ENCODE peak calls at places on chromosomes 5 and 9, in four cellular contexts. One of them, this sample, is unnamed.
A peak's percentile ranks its signal among the peaks of the same experiment; 100 is the strongest.

GRCh38 chr5:107555425-107556090 is 115.2 kb downstream of the EFNA5 start:
- DNase-seq in NCI-H2029: no peak
- DNase-seq in GM12878: no peak
- DNase-seq in erythroblast: no peak
- DNase-seq in this sample: no peak

GRCh38 chr5:66362021-66362420 is 217.9 kb downstream of the SREK1 start:
- DNase-seq in GM12878: no peak
- DNase-seq in NCI-H2029: no peak
- DNase-seq in erythroblast: no peak
- DNase-seq in this sample: no peak

GRCh38 chr9:134689320-134690181 is 47.9 kb downstream of the COL5A1 start:
- DNase-seq in erythroblast: peak; percentile 16
- DNase-seq in NCI-H2029: peak; percentile 10
- DNase-seq in GM12878: no peak
- DNase-seq in this sample: no peak

GRCh38 chr9:114662081-114662989 is 4.7 kb upstream of the TEX53 start:
- DNase-seq in NCI-H2029: peak; percentile 26
- DNase-seq in GM12878: no peak
- DNase-seq in erythroblast: peak; percentile 21
- DNase-seq in this sample: no peak

GRCh38 chr5:53343187-53343586 is 137.2 kb upstream of the FST start:
- DNase-seq in NCI-H2029: no peak
- DNase-seq in erythroblast: no peak
- DNase-seq in GM12878: no peak
- DNase-seq in this sample: no peak

GRCh38 chr5:37816883-37817282 is 23.0 kb downstream of the GDNF start:
- DNase-seq in GM12878: no peak
- DNase-seq in NCI-H2029: no peak
- DNase-seq in erythroblast: no peak
- DNase-seq in this sample: no peak

GRCh38 chr9:112430006-112430522 is 50.2 kb downstream of the HSDL2 start:
- DNase-seq in NCI-H2029: no peak
- DNase-seq in erythroblast: no peak
- DNase-seq in GM12878: no peak
- DNase-seq in this sample: no peak

GRCh38 chr5:54325272-54325609 is 14.9 kb upstream of the ARL15 start:
- DNase-seq in erythroblast: no peak
- DNase-seq in GM12878: no peak
- DNase-seq in NCI-H2029: no peak
- DNase-seq in this sample: no peak

GRCh38 chr9:23005061-23005690 is 558.6 kb downstream of the DMRTA1 start:
- DNase-seq in GM12878: no peak
- DNase-seq in erythroblast: no peak
- DNase-seq in NCI-H2029: no peak
- DNase-seq in this sample: no peak

GRCh38 chr5:127306036-127306435 is 15.4 kb downstream of the MEGF10 start:
- DNase-seq in erythroblast: no peak
- DNase-seq in GM12878: no peak
- DNase-seq in NCI-H2029: no peak
- DNase-seq in this sample: no peak

GRCh38 chr5:73266925-73267775 is 94.2 kb downstream of the TMEM174 start:
- DNase-seq in GM12878: no peak
- DNase-seq in erythroblast: no peak
- DNase-seq in NCI-H2029: no peak
- DNase-seq in this sample: no peak

GRCh38 chr5:144187699-144188294 is 17.1 kb downstream of the KCTD16 start:
- DNase-seq in GM12878: peak; percentile 65
- DNase-seq in NCI-H2029: peak; percentile 91
- DNase-seq in erythroblast: no peak
- DNase-seq in this sample: peak; percentile 24

GRCh38 chr9:134698587-134699342 is 57.2 kb downstream of the COL5A1 start:
- DNase-seq in erythroblast: peak; percentile 38
- DNase-seq in NCI-H2029: peak; percentile 11
- DNase-seq in GM12878: no peak
- DNase-seq in this sample: no peak

GRCh38 chr9:109117856-109118801 is 1.6 kb downstream of the TMEM245 start:
- DNase-seq in NCI-H2029: no peak
- DNase-seq in erythroblast: peak; percentile 94
- DNase-seq in GM12878: no peak
- DNase-seq in this sample: no peak

GRCh38 chr5:150208187-150209015 is 18.5 kb downstream of the SLC6A7 start:
- DNase-seq in erythroblast: no peak
- DNase-seq in NCI-H2029: no peak
- DNase-seq in GM12878: no peak
- DNase-seq in this sample: no peak

GRCh38 chr5:134453016-134453415 is 41.3 kb upstream of the CDKN2AIPNL start:
- DNase-seq in NCI-H2029: no peak
- DNase-seq in GM12878: no peak
- DNase-seq in erythroblast: no peak
- DNase-seq in this sample: no peak

GRCh38 chr9:99762470-99762869 is 59.2 kb upstream of the NR4A3 start:
- DNase-seq in NCI-H2029: no peak
- DNase-seq in GM12878: peak; percentile 62
- DNase-seq in erythroblast: no peak
- DNase-seq in this sample: no peak

GRCh38 chr5:35687961-35688360 is 70.3 kb downstream of the SPEF2 start:
- DNase-seq in GM12878: no peak
- DNase-seq in erythroblast: no peak
- DNase-seq in NCI-H2029: no peak
- DNase-seq in this sample: no peak

GRCh38 chr5:147515269-147515668 is 5.4 kb upstream of the DPYSL3 start:
- DNase-seq in erythroblast: no peak
- DNase-seq in NCI-H2029: no peak
- DNase-seq in GM12878: no peak
- DNase-seq in this sample: no peak

GRCh38 chr5:57111993-57112392 is 61.9 kb upstream of the GPBP1 start:
- DNase-seq in erythroblast: peak; percentile 55
- DNase-seq in NCI-H2029: no peak
- DNase-seq in GM12878: no peak
- DNase-seq in this sample: no peak

GRCh38 chr9:3857673-3858072 is 331.9 kb upstream of the RFX3 start:
- DNase-seq in GM12878: no peak
- DNase-seq in erythroblast: no peak
- DNase-seq in NCI-H2029: no peak
- DNase-seq in this sample: no peak

GRCh38 chr5:169018980-169019379 is 282.0 kb downstream of the SLIT3 start:
- DNase-seq in erythroblast: no peak
- DNase-seq in GM12878: no peak
- DNase-seq in NCI-H2029: no peak
- DNase-seq in this sample: no peak

GRCh38 chr5:93162201-93162654 is 418.8 kb downstream of the NR2F1-AS1 start:
- DNase-seq in NCI-H2029: no peak
- DNase-seq in GM12878: no peak
- DNase-seq in erythroblast: no peak
- DNase-seq in this sample: no peak

GRCh38 chr9:131668439-131669233 is 71.2 kb downstream of the RAPGEF1 start:
- DNase-seq in NCI-H2029: peak; percentile 52
- DNase-seq in erythroblast: no peak
- DNase-seq in GM12878: peak; percentile 62
- DNase-seq in this sample: no peak

GRCh38 chr5:123142206-123142915 is 53.3 kb downstream of the PRDM6 start:
- DNase-seq in erythroblast: no peak
- DNase-seq in NCI-H2029: no peak
- DNase-seq in GM12878: no peak
- DNase-seq in this sample: no peak

GRCh38 chr5:154166901-154167791 is 23.4 kb upstream of the GALNT10 start:
- DNase-seq in GM12878: no peak
- DNase-seq in NCI-H2029: peak; percentile 79
- DNase-seq in erythroblast: no peak
- DNase-seq in this sample: no peak

GRCh38 chr5:158858011-158858410 is 241.7 kb downstream of the EBF1 start:
- DNase-seq in GM12878: no peak
- DNase-seq in NCI-H2029: no peak
- DNase-seq in erythroblast: no peak
- DNase-seq in this sample: no peak

This sample was measured in GOT3.